ENCODE peak calls at places on chromosomes 11 and 22, in four cellular contexts. N, W, X and Y are unnamed samples.
A peak's percentile ranks its signal among the peaks of the same experiment; 100 is the strongest.

GRCh38 chr11:12719221-12719620 is 45.0 kb downstream of the TEAD1 start:
- DNase-seq in N (no peak), W (no peak), X (no peak), Y (peak; percentile 59)

GRCh38 chr11:7098235-7098832 is 9.5 kb downstream of the RBMXL2 start:
- DNase-seq in N (peak; percentile 50), W (peak; percentile 90), X (peak; percentile 25), Y (peak; percentile 14)

GRCh38 chr22:41998361-41999261 is at the start of gene WBP2NL:
- DNase-seq in N (no peak), W (peak; percentile 98), X (peak; percentile 75), Y (peak; percentile 78)

GRCh38 chr11:43935131-43935979 is 7.1 kb upstream of the C11orf96 start:
- DNase-seq in N (no peak), W (no peak), X (no peak), Y (no peak)

GRCh38 chr11:21892696-21893095 is 300.2 kb upstream of the ANO5 start:
- DNase-seq in N (no peak), W (no peak), X (no peak), Y (no peak)

GRCh38 chr22:27761652-27762051 is 39.9 kb downstream of the MN1 start:
- DNase-seq in N (no peak), W (no peak), X (no peak), Y (no peak)

GRCh38 chr22:23984430-23984829 is 4.5 kb downstream of the GSTT2 start:
- DNase-seq in N (peak; percentile 48), W (peak; percentile 63), X (peak; percentile 36), Y (peak; percentile 16)

GRCh38 chr22:31001124-31001770 is 32.2 kb downstream of the TUG1 start:
- DNase-seq in N (no peak), W (no peak), X (no peak), Y (no peak)

GRCh38 chr11:73396251-73396930 is 20.2 kb downstream of the RELT start:
- DNase-seq in N (no peak), W (no peak), X (no peak), Y (no peak)

GRCh38 chr11:104094576-104094975 is 58.1 kb downstream of the DDI1 start:
- DNase-seq in N (no peak), W (peak; percentile 72), X (no peak), Y (no peak)

GRCh38 chr11:33622231-33622630 is 78.4 kb downstream of the C11orf91 start:
- DNase-seq in N (no peak), W (peak; percentile 32), X (peak; percentile 42), Y (peak; percentile 78)

GRCh38 chr11:72627594-72628281 is 46.5 kb downstream of the PDE2A start:
- DNase-seq in N (no peak), W (no peak), X (no peak), Y (no peak)

DNA sequence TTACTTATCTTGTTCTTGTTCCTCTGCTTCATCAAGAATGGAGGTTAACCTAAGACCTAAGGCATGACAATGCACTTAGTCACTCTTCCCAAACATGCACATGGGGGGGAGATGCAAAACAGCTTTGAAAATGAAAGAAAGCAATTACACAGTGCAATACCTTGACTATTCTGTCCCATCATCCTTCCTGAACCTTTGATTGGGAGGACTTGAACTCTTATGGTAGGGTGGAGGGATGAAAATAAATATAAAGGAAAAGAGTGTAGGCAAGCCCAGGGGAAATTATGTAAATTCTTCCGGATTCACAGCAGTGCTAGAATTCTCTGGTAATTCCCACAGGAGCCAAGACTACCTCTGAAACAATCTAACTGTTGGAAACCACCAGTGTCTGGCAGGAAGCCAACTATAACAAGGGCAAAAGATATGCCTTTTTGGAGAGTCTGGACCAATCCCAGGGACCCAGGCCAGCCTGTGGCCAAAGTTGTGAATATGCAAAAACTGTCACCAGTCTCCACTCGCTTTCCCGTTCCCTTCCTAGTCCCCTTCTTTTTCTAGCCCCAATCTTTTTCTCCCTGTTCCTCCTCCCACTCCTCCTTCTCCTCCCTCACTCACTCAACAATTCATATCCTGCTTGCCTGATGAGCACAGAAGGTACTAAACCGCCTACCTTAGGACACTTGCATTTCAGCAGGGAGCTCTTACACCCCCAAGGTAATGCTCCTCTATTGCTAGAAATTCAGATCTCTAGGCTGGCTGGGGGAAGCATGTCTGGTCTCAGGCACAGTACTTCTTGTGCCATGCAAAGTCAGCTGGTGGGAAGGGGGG is 2.5 kb upstream of the RCN1 start:
- DNase-seq in N (no peak), W (no peak), X (peak; percentile 84), Y (peak; percentile 89)
- H3K27ac ChIP-seq in N (peak overlapping the region; percentile 29), W (no peak overlapping the region), X (peak overlapping the region; percentile 58), Y (peak overlapping the region; percentile 76)

DNA sequence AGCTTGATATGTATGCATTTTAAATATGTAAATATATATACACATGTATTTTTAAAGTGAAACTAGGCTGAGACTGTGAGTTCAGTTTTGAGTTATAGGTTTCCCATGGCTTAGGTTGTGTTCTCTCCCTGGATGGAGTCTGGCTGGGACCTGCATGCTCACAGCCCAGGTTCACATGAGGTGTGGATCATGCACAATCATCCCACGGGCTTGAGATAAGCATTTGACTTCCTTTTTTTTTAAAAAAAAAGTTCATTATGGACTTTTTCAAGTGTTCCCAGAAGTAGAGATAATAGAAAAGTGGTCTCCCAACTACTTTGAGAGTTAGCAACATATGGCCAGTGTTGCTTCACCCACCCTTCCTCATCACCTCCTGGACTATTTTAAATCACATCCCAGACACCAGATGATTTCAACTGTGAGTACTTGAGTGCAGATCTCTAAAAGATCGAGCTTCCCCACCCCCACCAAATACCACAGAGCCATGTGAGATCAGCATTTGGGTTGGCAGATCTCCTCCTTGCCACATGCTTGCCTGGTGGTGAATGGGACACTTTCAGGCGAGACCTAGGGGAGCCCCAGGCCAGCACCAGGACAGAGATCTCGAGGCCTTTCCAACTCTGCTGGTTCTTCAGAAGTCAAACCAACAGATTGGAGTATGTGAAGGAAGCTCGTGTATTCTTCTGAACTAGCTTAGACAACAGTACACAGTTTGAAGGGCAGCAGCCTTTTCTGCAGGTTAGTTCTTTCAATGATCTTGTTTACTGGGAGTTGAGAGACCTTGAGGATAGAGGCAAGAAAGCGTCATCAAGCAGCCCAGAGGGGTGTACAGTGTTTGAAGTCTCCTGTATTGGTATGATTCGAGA is 15.9 kb downstream of the MED15 start:
- DNase-seq in N (no peak), W (no peak), X (no peak), Y (peak; percentile 74)
- H3K9ac ChIP-seq in N (no peak overlapping the region), W (no peak overlapping the region), X (peak overlapping the region; percentile 50), Y (no peak overlapping the region)

GRCh38 chr22:22547692-22548348 is 11.2 kb downstream of the PRAME start:
- DNase-seq in N (no peak), W (no peak), X (no peak), Y (no peak)
- H3K4me3 ChIP-seq in N (no peak overlapping the region), W (no peak overlapping the region), X (no peak overlapping the region), Y (no peak overlapping the region)

DNA sequence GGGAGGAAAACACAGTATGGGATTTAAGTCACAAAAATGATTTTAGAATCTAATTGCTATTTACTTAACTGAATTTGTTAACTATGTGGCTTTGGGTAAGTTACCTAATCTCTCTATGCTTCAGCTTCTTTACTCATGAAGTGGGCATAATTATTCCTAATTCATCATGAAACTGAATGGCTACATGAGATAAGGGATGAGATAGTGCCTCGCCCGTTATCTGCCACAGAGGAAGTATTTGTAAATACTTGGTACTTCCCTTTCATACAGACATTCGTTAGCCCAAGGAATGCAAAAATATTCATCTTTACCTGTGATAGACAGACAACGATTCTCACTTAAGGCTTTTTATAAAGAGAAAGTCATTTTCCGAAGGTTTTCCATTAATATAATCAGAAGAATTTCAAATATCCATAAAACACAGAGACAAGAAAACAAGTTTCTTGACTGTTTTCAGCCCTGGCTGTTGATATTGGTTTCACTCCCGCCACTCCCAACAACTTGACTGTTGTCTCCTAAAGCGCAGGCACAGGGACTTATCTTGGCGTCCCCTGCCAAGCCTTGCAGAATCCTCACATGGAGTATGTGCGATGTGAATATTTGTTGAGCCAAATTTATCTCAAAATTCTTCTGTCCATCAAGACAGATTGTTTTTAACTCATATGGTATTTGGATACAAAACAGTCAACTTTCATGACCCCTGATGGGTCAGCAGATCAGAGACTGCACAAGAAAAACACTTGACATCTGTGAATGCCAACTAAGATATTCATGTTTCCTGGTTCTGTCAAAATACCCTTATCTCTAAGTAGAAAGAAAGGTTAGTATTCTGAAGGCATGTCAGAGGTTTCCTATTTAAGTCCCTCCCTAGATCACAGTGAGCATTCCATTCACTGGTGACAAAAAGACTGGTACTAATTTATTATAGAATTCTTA is 221.5 kb upstream of the BLID start:
- DNase-seq in N (no peak), W (no peak), X (no peak), Y (peak; percentile 36)
- H3K27ac ChIP-seq in N (no peak overlapping the region), W (no peak overlapping the region), X (no peak overlapping the region), Y (no peak overlapping the region)